ENCODE peak calls at places on chromosomes 5 and 9, in six cellular contexts. P is GM12891, H is HepG2, Z is K562, O is H1, Q is GM12878. C is an unnamed sample.

GRCh38 chr9:38432922-38433510 is 8.8 kb upstream of the IGFBPL1 start:
- DNase-seq in P (no peak), H (peak; percentile 43), Z (peak; percentile 38), O (no peak), Q (no peak), C (no peak)

GRCh38 chr9:72297516-72297915 is 67.5 kb downstream of the ZFAND5 start:
- DNase-seq in P (no peak), H (no peak), Z (no peak), O (no peak), Q (no peak), C (no peak)

GRCh38 chr5:13581132-13581531 is 363.4 kb downstream of the DNAH5 start:
- DNase-seq in P (no peak), H (no peak), Z (no peak), O (no peak), Q (no peak), C (no peak)

GRCh38 chr5:96778409-96778808 is 29.3 kb downstream of the ERAP1 start:
- DNase-seq in P (no peak), H (no peak), Z (no peak), O (no peak), Q (no peak), C (no peak)

GRCh38 chr9:73243078-73243477 is 91.4 kb downstream of the ANXA1 start:
- DNase-seq in P (no peak), H (no peak), Z (no peak), O (no peak), Q (no peak), C (no peak)

GRCh38 chr5:168365581-168366081 is 74.2 kb downstream of the WWC1 start:
- DNase-seq in P (no peak), H (peak; percentile 28), Z (no peak), O (peak; percentile 67), Q (no peak), C (no peak)

GRCh38 chr9:35470894-35471293 is 19.0 kb upstream of the RUSC2 start:
- DNase-seq in P (no peak), H (no peak), Z (no peak), O (no peak), Q (no peak), C (no peak)

GRCh38 chr5:54296386-54296785 is 14.0 kb downstream of the ARL15 start:
- DNase-seq in P (no peak), H (no peak), Z (no peak), O (no peak), Q (no peak), C (no peak)

GRCh38 chr5:93163010-93163663 is 417.9 kb downstream of the NR2F1-AS1 start:
- DNase-seq in P (no peak), H (no peak), Z (no peak), O (no peak), Q (no peak), C (no peak)

GRCh38 chr9:15982182-15982581 is 429.3 kb downstream of the CCDC171 start:
- DNase-seq in P (no peak), H (no peak), Z (no peak), O (no peak), Q (no peak), C (no peak)

GRCh38 chr9:22103650-22104575 is 94.8 kb upstream of the CDKN2B start:
- DNase-seq in P (no peak), H (no peak), Z (no peak), O (no peak), Q (no peak), C (no peak)

GRCh38 chr5:125023673-125024072 is 277.2 kb upstream of the ZNF608 start:
- DNase-seq in P (no peak), H (no peak), Z (no peak), O (no peak), Q (no peak), C (no peak)
- TF ChIP-seq TAF1 in P (no peak), H (no peak), Z (no peak), O (no peak), Q (no peak), C (no peak)

GRCh38 chr5:6714221-6715041 is 1.2 kb downstream of the TENT4A start:
- DNase-seq in P (no peak), H (no peak), Z (peak; percentile 67), O (peak; percentile 50), Q (no peak), C (no peak)

GRCh38 chr5:6713274-6714181 is at the start of gene TENT4A:
- DNase-seq in P (no peak), H (no peak), Z (peak; percentile 99), O (peak; percentile 55), Q (no peak), C (no peak)

GRCh38 chr5:6712136-6712581 is 1.1 kb upstream of the TENT4A start:
- DNase-seq in P (no peak), H (peak; percentile 52), Z (peak; percentile 53), O (peak; percentile 71), Q (no peak), C (no peak)

GRCh38 chr5:6711409-6712135 is 1.7 kb upstream of the TENT4A start:
- DNase-seq in P (no peak), H (no peak), Z (no peak), O (no peak), Q (no peak), C (no peak)

GRCh38 chr5:6712582-6713273 is 504 bp upstream of the TENT4A start:
- DNase-seq in P (peak; percentile 93), H (peak; percentile 92), Z (peak; percentile 93), O (peak; percentile 96), Q (peak; percentile 72), C (peak; percentile 91)
- TF ChIP-seq POLR2A in P (peak; percentile 36), H (no peak), Z (peak; percentile 87), O (peak; percentile 64), Q (peak; percentile 75), C (peak; percentile 80)

GRCh38 chr5:74415695-74416102 is 224.8 kb downstream of the ENC1 start:
- DNase-seq in P (no peak), H (peak; percentile 81), Z (peak; percentile 52), O (no peak), Q (no peak), C (no peak)
- TF ChIP-seq TAF1 in P (no peak), H (no peak), Z (no peak), O (no peak), Q (no peak), C (no peak)

DNA sequence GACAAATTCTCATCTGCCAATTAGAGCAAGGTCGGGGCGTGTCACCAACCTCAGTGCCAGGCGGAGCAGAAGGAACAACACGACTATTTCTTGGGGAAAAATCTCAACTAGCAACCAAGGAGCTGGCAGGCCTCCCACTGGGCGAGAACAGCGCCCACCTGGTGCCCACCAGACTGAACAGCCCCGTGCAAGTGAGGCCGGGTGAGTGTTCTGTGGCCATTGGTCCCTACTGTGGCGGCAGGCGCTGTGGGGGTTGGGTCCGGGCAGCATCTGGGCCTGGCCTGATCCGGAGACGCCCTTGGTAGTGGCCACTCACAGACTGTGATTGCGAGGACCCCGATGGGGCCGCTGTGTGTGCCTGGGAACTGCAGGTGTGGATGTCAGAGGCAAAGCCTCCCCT is 11.5 kb downstream of the NOTCH1 start:
- DNase-seq in P (no peak), H (no peak), Z (no peak), O (no peak), Q (no peak), C (no peak)
- TF ChIP-seq POLR2A in P (no peak), H (no peak), Z (no peak), O (no peak), Q (no peak), C (no peak)

GRCh38 chr9:32351845-32352244 is 32.6 kb upstream of the ACO1 start:
- DNase-seq in P (no peak), H (no peak), Z (peak; percentile 5), O (peak; percentile 59), Q (no peak), C (no peak)

GRCh38 chr9:32345243-32345642 is 39.2 kb upstream of the ACO1 start:
- DNase-seq in P (no peak), H (no peak), Z (no peak), O (peak; percentile 61), Q (no peak), C (no peak)

GRCh38 chr9:32348289-32348688 is 36.2 kb upstream of the ACO1 start:
- DNase-seq in P (no peak), H (no peak), Z (no peak), O (no peak), Q (no peak), C (no peak)

GRCh38 chr9:32350682-32351081 is 33.8 kb upstream of the ACO1 start:
- DNase-seq in P (no peak), H (peak; percentile 20), Z (no peak), O (no peak), Q (no peak), C (no peak)
- TF ChIP-seq TAF1 in P (no peak), H (no peak), Z (no peak), O (no peak), Q (no peak), C (no peak)

GRCh38 chr5:159777049-159777448 is 139.2 kb upstream of the ADRA1B start:
- DNase-seq in P (no peak), H (no peak), Z (no peak), O (no peak), Q (no peak), C (no peak)

GRCh38 chr5:159774476-159775031 is 141.7 kb upstream of the ADRA1B start:
- DNase-seq in P (no peak), H (no peak), Z (no peak), O (peak; percentile 58), Q (no peak), C (no peak)

GRCh38 chr5:159775890-159776289 is 140.4 kb upstream of the ADRA1B start:
- DNase-seq in P (no peak), H (no peak), Z (no peak), O (no peak), Q (no peak), C (no peak)

GRCh38 chr5:159772698-159773061 is 143.6 kb upstream of the ADRA1B start:
- DNase-seq in P (no peak), H (no peak), Z (no peak), O (no peak), Q (no peak), C (no peak)

DNA sequence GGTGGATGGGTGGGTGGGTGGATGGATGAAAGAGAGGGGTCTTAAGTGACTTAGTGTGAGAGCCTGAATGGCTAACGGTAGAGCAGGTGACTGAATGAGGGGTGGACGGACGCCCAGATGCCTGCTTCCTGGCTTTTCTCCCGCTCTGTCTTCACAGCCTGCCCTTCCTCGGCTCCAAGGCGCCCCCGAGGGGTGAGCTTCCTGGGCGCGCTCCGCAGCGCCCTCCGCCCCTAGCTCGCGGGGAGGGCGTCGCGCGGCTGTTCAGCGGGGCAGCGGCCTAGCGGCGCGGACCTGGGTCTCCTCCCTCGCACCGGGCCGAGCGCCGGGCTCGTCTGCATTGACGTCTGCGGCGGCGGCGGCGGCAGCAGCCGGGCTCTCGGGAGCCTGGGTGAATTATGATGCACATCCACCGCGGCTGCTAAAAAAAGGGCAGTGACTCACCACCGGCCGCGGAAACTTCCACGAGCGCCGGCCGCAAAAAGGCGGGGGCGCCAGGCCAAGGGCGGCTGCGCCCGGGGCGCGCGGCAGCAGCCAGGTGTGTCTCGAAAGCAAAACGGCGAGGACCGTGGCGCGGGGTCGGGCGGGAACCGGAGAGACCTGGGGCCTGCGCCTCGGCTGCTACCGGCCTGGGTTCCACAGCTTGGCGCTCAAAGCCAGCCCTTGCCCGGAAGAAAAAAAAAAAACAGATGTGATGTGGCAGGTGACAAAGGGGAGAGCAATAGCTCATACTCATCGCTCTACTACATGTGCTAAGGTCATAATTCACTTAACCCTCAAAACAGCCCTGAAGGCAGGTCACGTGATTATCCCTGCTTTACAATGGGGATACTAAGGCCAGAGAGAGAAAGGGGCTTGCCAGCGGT is 143.0 kb upstream of the ADRA1B start:
- DNase-seq in P (peak; percentile 59), H (no peak), Z (peak; percentile 52), O (peak; percentile 71), Q (no peak), C (peak; percentile 47)
- TF ChIP-seq POLR2A in P (no peak), H (no peak), Z (no peak), O (no peak), Q (no peak), C (no peak)

C was measured in GM12892.